ENCODE peak calls at places on chromosomes 7 and 10, in ten cellular contexts. X is HFFc6, T is fibroblast of mammary gland, G is heart left ventricle, W is Calu3, V is tibial artery, H is endothelial cell, U is right atrium auricular region, D is ovary, N is adrenal gland. O is an unnamed sample.

GRCh38 chr7:2650451-2650850 is 18.7 kb downstream of the TTYH3 start:
- DNase-seq in G (no peak), D (no peak), H (no peak), W (no peak), X (no peak), T (no peak), N (no peak), U (no peak), V (no peak), O (no peak)

GRCh38 chr7:7772385-7772784 is 54.0 kb upstream of the RPA3 start:
- DNase-seq in V (no peak), T (no peak), G (no peak), D (no peak), X (no peak), H (no peak), N (no peak), U (no peak), W (no peak), O (no peak)

GRCh38 chr10:31321396-31321941 is 2.5 kb downstream of the ZEB1 start:
- DNase-seq in W (no peak), X (no peak), U (no peak), N (no peak), T (peak), G (no peak), H (no peak), V (no peak), D (no peak), O (no peak)

GRCh38 chr7:132933076-132933466 is 148.8 kb downstream of the CHCHD3 start:
- DNase-seq in T (peak), H (no peak), V (no peak), D (no peak), N (no peak), U (no peak), W (no peak), X (peak), G (no peak), O (no peak)

GRCh38 chr7:128099204-128099671 is 68.0 kb upstream of the LRRC4 start:
- DNase-seq in D (no peak), X (no peak), V (no peak), W (no peak), T (peak), U (no peak), H (no peak), G (no peak), N (no peak), O (no peak)

GRCh38 chr7:68929712-68930395 is 668.4 kb upstream of the AUTS2 start:
- DNase-seq in V (no peak), G (no peak), W (no peak), D (no peak), U (no peak), H (no peak), N (no peak), T (peak), X (no peak), O (no peak)

GRCh38 chr7:100126239-100126930 is 382 bp upstream of the MBLAC1 start:
- DNase-seq in T (no peak), U (no peak), D (no peak), X (no peak), G (no peak), V (no peak), W (no peak), N (no peak), H (no peak), O (no peak)

GRCh38 chr10:5071411-5072198 is 22.6 kb upstream of the AKR1C3 start:
- DNase-seq in U (peak), V (peak), X (peak), H (no peak), G (peak), W (peak), N (peak), D (peak), T (peak), O (no peak)

GRCh38 chr10:117534321-117535044 is 8.1 kb upstream of the EMX2 start:
- DNase-seq in W (no peak), U (no peak), X (no peak), T (no peak), H (no peak), N (no peak), V (no peak), D (no peak), G (no peak), O (no peak)

GRCh38 chr7:49324707-49325106 is 400.4 kb downstream of the CDC14C start:
- DNase-seq in G (no peak), H (no peak), X (no peak), U (no peak), T (peak), V (no peak), D (no peak), W (no peak), N (no peak), O (no peak)

GRCh38 chr7:88306590-88307048 is at the start of gene STEAP4:
- DNase-seq in W (peak), D (peak), X (no peak), V (peak), T (peak), N (peak), U (peak), H (peak), G (peak), O (peak)

GRCh38 chr10:132306951-132307751 is 599 bp downstream of the STK32C start:
- DNase-seq in U (no peak), V (peak), W (peak), T (no peak), G (peak), N (peak), H (peak), X (no peak), D (no peak), O (no peak)

GRCh38 chr10:44261296-44261695 is 123.6 kb downstream of the CXCL12 start:
- DNase-seq in T (peak), V (no peak), W (no peak), X (no peak), H (no peak), D (no peak), U (no peak), N (no peak), G (peak), O (no peak)

GRCh38 chr7:30924624-30925023 is 13.0 kb downstream of the AQP1 start:
- DNase-seq in G (no peak), N (peak), X (no peak), U (no peak), W (peak), V (peak), D (no peak), T (no peak), H (peak), O (no peak)
- TF ChIP-seq CTCF in G (no peak), N (no peak), X (no peak), U (no peak), W (no peak), V (no peak), D (no peak), T (no peak), H (no peak), O (no peak)

DNA sequence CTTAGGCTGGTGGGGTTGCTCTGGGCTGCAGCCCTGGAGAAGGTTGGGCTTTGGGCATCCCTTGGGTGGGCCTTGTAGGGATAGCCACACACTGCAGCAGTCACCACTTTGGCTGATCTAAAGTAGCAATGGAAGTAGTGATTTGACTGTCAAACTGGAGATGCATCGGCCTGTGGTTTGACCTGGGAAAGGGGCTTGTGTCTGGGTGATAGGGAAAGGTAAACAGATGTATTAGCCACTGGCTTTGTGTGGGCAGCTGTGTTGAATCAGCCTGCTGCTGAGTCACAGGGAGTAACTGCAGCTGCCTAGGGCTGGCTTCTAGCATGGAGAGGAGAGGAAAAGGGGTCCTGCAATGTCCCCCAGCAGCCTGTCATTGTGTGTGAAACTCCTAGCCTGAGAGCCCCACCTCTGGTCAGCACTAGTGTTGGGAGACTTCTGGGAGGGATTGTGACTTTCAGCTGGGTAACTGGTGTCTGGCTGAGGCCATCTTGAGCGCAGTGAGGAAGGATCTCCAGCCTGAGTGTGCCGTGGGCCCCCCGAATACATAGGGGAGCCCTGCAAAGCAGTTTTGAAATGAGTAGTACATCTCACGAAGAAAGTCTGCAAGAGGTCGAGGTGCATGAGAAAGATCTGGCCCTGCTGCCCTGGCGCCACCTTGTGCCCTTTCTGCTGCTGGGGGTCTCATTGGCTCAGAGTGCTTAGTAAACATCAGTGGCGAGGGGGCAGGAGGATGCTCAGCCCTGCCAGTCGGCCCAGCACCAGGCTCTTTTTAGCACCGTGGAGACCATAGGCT is 117.3 kb downstream of the FANK1 start:
- DNase-seq in N (no peak), G (no peak), X (peak), H (no peak), U (no peak), T (peak), D (no peak), V (no peak), W (peak), O (no peak)
- TF ChIP-seq CTCF in N (no peak), G (no peak), X (peak), H (no peak), U (no peak), T (no peak), D (no peak), V (no peak), W (no peak), O (no peak)

DNA sequence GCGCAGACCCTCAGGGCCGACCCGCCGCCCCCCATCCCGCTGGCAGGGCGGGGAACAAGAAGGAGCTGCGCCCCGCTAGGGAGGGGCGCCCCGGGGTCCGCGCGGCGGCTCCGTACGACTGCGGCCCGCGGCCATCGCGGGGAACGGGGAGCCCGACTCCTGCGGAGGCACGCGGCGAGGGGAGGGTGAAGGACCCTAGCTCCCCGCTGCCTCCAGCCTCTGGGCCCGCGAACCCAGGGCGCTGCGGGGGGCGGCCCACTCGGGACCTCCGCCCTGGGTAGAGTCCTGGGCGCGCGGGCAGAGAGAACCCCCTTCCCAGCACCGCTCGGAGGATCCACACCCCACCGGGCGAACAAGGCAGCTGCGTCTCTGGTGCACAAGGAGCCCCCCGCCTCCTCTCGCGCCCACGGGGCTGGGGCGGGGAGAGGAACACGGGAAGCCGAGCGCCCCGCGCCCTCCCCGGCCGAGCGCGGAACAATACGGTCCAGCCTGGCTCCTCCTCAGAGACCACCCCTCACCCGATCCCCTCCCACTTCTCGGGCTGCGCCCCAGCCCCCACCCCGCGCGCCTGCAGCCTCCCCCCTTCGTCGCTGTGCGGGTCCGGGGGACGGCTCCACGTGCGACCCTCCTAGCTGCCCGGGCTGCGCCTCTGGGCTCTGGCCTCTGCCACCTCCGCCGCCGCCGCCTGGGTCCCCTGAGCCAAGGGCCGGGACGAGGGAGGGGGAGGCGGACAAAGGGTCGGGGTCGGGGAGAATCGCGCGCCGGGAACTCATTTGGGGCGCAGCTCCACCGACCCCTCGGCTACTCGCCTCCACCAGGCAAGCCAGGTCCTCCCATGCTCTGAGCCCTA is at the start of gene WDR86:
- DNase-seq in X (no peak), H (peak), U (no peak), T (no peak), D (no peak), W (no peak), V (no peak), G (no peak), N (no peak), O (no peak)
- TF ChIP-seq CTCF in X (no peak), H (no peak), U (no peak), T (no peak), D (no peak), W (no peak), V (no peak), G (no peak), N (no peak), O (no peak)

DNA sequence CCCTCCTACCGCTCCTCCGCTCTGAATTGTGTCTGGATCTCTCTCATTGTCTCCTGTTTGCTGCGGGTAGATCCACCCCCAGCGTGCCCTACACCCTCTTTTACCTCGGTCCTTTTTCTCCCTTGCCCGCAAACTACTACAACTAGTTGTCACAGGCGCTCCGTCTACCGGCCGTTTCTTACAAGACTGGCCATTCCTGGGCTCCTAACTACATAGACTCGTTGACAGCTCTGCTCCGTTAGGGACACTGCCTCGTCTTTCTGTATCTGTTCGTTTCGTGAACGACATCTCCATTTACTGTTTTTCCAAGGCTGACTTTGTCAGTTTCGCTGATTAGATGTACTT is 793 bp downstream of the TAF3 start:
- DNase-seq in U (peak), V (no peak), G (peak), H (peak), T (peak), W (peak), N (peak), X (peak), D (no peak), O (peak)
- TF ChIP-seq CTCF in U (no peak), V (no peak), G (peak), H (no peak), T (peak), W (no peak), N (no peak), X (peak), D (no peak), O (no peak)

GRCh38 chr7:5296627-5297226 is 14.0 kb downstream of the SLC29A4 start:
- DNase-seq in X (no peak), V (no peak), D (no peak), U (no peak), T (no peak), H (peak), W (no peak), G (no peak), N (no peak), O (no peak)

GRCh38 chr7:5303061-5303460 is 20.3 kb downstream of the SLC29A4 start:
- DNase-seq in V (no peak), N (no peak), D (no peak), H (no peak), U (no peak), W (no peak), T (no peak), X (no peak), G (no peak), O (no peak)

GRCh38 chr7:5300366-5300765 is 17.6 kb downstream of the SLC29A4 start:
- DNase-seq in H (no peak), D (no peak), V (no peak), X (no peak), N (no peak), T (no peak), W (no peak), U (no peak), G (no peak), O (no peak)

GRCh38 chr7:5303885-5304505 is 21.3 kb downstream of the SLC29A4 start:
- DNase-seq in T (no peak), W (no peak), D (no peak), H (no peak), G (no peak), U (no peak), V (no peak), N (no peak), X (no peak), O (no peak)

GRCh38 chr7:5302577-5302976 is 19.8 kb downstream of the SLC29A4 start:
- DNase-seq in G (no peak), X (no peak), U (no peak), N (no peak), T (no peak), W (peak), V (no peak), H (no peak), D (peak), O (no peak)
- TF ChIP-seq CTCF in G (no peak), X (peak), U (no peak), N (no peak), T (no peak), W (peak), V (no peak), H (no peak), D (no peak), O (no peak)

DNA sequence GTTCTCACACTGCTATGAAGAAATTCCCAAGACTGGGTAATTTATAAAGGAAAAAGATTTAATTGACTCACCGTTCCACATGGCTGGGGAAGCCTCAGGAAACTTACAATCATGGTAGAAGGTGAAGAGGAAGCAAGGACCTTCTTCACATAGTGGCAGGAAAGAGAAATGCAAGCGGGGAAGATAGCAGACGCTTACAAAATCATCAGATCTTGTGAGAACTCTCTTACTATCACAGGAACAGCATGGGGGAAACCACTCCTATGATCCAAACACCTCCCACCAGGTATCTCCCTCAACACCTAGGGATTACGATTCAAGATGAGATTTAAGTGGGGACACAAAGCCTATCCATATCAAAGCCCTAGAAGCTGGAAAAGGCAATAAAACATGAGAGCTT is 130.8 kb downstream of the MDFIC start:
- DNase-seq in D (no peak), U (no peak), T (no peak), N (no peak), W (no peak), X (no peak), G (no peak), H (no peak), V (no peak), O (no peak)
- TF ChIP-seq CTCF in D (no peak), U (no peak), T (no peak), N (no peak), W (no peak), X (no peak), G (no peak), H (no peak), V (no peak), O (no peak)

DNA sequence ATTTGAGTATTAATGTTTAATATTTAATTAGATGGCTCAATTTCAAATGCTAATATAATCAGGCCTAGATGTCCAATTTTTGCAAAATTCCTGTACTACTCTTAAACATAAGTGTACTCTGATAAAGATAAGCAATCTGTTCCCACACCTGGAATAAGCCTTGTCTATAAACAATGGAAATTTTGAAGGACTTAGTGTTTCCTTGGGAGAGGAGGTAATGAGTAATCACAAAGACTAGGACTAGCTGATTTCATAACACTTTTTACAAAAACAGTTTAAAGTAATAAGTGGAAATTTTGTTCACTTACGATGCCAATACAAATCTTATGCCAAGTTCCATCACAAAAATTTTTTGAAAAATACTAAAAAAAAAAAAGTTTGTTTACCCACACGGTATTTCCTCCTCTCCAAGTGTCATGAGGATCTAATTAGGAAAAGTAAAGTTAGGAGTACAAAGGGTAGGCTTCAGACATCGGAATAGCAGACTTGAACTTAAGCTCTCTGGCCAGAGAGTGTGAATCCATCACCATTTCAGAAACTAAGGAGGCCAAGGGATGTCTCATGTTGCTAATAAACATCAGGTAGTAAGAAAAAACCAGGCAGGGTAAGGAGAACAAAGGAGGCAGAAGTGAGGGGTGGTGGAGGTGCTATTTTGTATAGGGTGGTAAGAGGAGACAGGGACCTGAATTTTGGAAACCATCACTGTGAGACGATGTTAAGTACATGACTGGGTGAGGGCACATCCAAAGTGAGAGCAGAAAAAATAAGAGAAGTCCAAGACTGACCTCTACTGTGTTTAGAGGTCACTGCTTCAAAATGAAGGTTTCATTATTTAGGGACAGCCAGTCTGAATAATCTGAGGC is 61.3 kb downstream of the RAPGEF5 start:
- DNase-seq in G (no peak), U (no peak), H (no peak), W (no peak), T (peak), X (no peak), D (no peak), V (no peak), N (no peak), O (no peak)
- TF ChIP-seq CTCF in G (peak), U (no peak), H (no peak), W (no peak), T (no peak), X (peak), D (no peak), V (no peak), N (no peak), O (no peak)

DNA sequence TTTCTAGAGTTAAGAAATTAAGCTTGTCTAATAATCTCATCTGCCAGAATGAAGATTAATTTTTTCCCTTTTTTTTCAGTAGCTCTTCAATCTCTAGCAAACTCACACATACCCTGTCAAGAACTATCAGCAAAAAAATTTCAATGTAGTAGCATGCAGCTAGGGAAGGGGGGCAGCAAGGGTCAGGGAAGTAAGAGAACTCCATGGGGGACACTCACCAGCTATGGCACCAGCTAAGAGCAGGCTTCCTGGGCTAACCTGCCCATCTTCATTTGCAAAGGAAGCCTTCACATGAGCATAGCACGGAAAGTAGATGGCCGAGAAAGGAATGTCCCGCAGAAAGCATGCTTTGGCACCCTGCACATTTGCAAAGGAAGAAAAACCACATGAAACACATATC is 190.4 kb downstream of the SLC25A13 start:
- DNase-seq in H (no peak), V (no peak), G (no peak), N (no peak), W (no peak), D (no peak), U (no peak), X (no peak), T (no peak), O (no peak)
- TF ChIP-seq CTCF in H (no peak), V (no peak), G (no peak), N (no peak), W (no peak), D (no peak), U (no peak), X (no peak), T (no peak), O (no peak)

O was measured in esophagus squamous epithelium.